ENCODE peak calls at places on chromosomes 3 and 15, in seven cellular contexts. K is frontal cortex; Q is HS-5; E is activated CD4-positive, CD25-positive, alpha-beta regulatory T cell treated with anti-CD3 and anti-CD28 coated beads, Interleukin-2, amount 50 U/mL, for 16 hours; Z is fibroblast of pulmonary artery; G is upper lobe of right lung; W is Calu3. U is an unnamed sample.
A peak's percentile ranks its signal among the peaks of the same experiment; 100 is the strongest.

GRCh38 chr3:168671091-168671490 is 575.4 kb upstream of the GOLIM4 start:
- DNase-seq in K (no peak), Q (no peak), E (no peak), Z (no peak), G (no peak), W (peak; percentile 22), U (no peak)

GRCh38 chr3:20669184-20669583 is 483.2 kb upstream of the SGO1 start:
- DNase-seq in K (no peak), Q (no peak), E (no peak), Z (peak; percentile 57), G (no peak), W (no peak), U (peak; percentile 33)

GRCh38 chr3:108004647-108005046 is 86.2 kb downstream of the CD47 start:
- DNase-seq in K (no peak), Q (no peak), E (no peak), Z (no peak), G (peak; percentile 71), W (no peak), U (no peak)

GRCh38 chr3:52834871-52835501 is at the start of gene MUSTN1:
- DNase-seq in K (no peak), Q (no peak), E (no peak), Z (peak; percentile 25), G (no peak), W (no peak), U (no peak)

GRCh38 chr15:76057332-76058000 is 2.3 kb upstream of the TMEM266 start:
- DNase-seq in K (peak; percentile 33), Q (no peak), E (no peak), Z (peak; percentile 61), G (no peak), W (peak; percentile 57), U (peak; percentile 52)

GRCh38 chr15:73988075-73988969 is 3.8 kb downstream of the STOML1 start:
- DNase-seq in K (no peak), Q (no peak), E (no peak), Z (no peak), G (no peak), W (peak; percentile 77), U (no peak)

GRCh38 chr3:115827494-115827893 is 204.2 kb downstream of the GAP43 start:
- DNase-seq in K (no peak), Q (no peak), E (no peak), Z (no peak), G (no peak), W (no peak), U (no peak)

GRCh38 chr3:167734498-167735232 is at the start of gene PDCD10:
- DNase-seq in K (peak; percentile 57), Q (peak; percentile 97), E (peak; percentile 98), Z (peak; percentile 99), G (peak; percentile 99), W (peak; percentile 99), U (peak; percentile 95)

GRCh38 chr3:152438181-152438580 is 169.5 kb downstream of the MBNL1 start:
- DNase-seq in K (no peak), Q (no peak), E (no peak), Z (no peak), G (no peak), W (no peak), U (no peak)

GRCh38 chr15:51160484-51160883 is 65.8 kb upstream of the TNFAIP8L3 start:
- DNase-seq in K (peak; percentile 27), Q (no peak), E (no peak), Z (no peak), G (no peak), W (no peak), U (no peak)

GRCh38 chr3:189673535-189673934 is 42.3 kb downstream of the TP63 start:
- DNase-seq in K (no peak), Q (no peak), E (no peak), Z (no peak), G (no peak), W (no peak), U (no peak)

GRCh38 chr3:23761440-23761896 is 44.3 kb upstream of the UBE2E1 start:
- DNase-seq in K (no peak), Q (no peak), E (no peak), Z (peak; percentile 62), G (no peak), W (peak; percentile 44), U (peak; percentile 32)

GRCh38 chr3:190865828-190866227 is 3.3 kb upstream of the GMNC start:
- DNase-seq in K (no peak), Q (no peak), E (no peak), Z (no peak), G (no peak), W (peak; percentile 76), U (no peak)

GRCh38 chr3:20060924-20061323 is 20.7 kb downstream of the KAT2B start:
- DNase-seq in K (no peak), Q (no peak), E (no peak), Z (peak; percentile 85), G (no peak), W (no peak), U (peak; percentile 29)

GRCh38 chr15:97234841-97235240 is 725.7 kb upstream of the ARRDC4 start:
- DNase-seq in K (no peak), Q (no peak), E (no peak), Z (no peak), G (no peak), W (no peak), U (no peak)

GRCh38 chr3:123936400-123936799 is 24.6 kb downstream of the CCDC14 start:
- DNase-seq in K (no peak), Q (no peak), E (no peak), Z (no peak), G (no peak), W (no peak), U (no peak)

GRCh38 chr15:35994861-35995260 is 448.9 kb upstream of the DPH6 start:
- DNase-seq in K (no peak), Q (no peak), E (no peak), Z (no peak), G (no peak), W (no peak), U (no peak)

GRCh38 chr3:190097025-190097424 is 23.7 kb downstream of the P3H2 start:
- DNase-seq in K (no peak), Q (no peak), E (no peak), Z (no peak), G (no peak), W (no peak), U (no peak)

GRCh38 chr15:51375966-51376640 is 34.6 kb downstream of the GLDN start:
- DNase-seq in K (no peak), Q (no peak), E (no peak), Z (peak; percentile 24), G (no peak), W (no peak), U (no peak)

GRCh38 chr3:154132777-154133375 is 11.7 kb downstream of the ARHGEF26 start:
- DNase-seq in K (no peak), Q (no peak), E (no peak), Z (peak; percentile 31), G (no peak), W (no peak), U (no peak)

GRCh38 chr3:119883461-119884160 is 101.7 kb downstream of the NR1I2 start:
- DNase-seq in K (no peak), Q (no peak), E (no peak), Z (no peak), G (no peak), W (no peak), U (no peak)

GRCh38 chr3:69304396-69304795 is 81.5 kb downstream of the FRMD4B start:
- DNase-seq in K (no peak), Q (no peak), E (no peak), Z (no peak), G (no peak), W (no peak), U (no peak)

U was measured in AG20443.